ENCODE peak calls at places on chromosomes 12 and 14, in nine cellular contexts. W, T, L, U, R, G, B, Y and M are unnamed samples.

GRCh38 chr12:86421333-86421732 is 165.1 kb upstream of the MGAT4C start:
- DNase-seq in L (no peak), R (no peak), B (no peak), U (no peak), T (no peak), W (no peak), G (no peak), Y (no peak), M (no peak)

GRCh38 chr12:54991161-54991991 is 6.8 kb upstream of the TESPA1 start:
- DNase-seq in W (no peak), L (no peak), U (no peak), R (no peak), G (no peak), Y (no peak), B (no peak), T (no peak), M (no peak)

GRCh38 chr12:59803735-59804134 is 207.9 kb downstream of the SLC16A7 start:
- DNase-seq in B (no peak), G (peak; percentile 7), R (peak; percentile 7), Y (no peak), L (peak; percentile 57), T (no peak), W (no peak), U (peak; percentile 25), M (peak; percentile 22)

GRCh38 chr14:53953002-53953827 is 3.4 kb downstream of the BMP4 start:
- DNase-seq in U (peak; percentile 33), T (no peak), Y (no peak), G (peak; percentile 73), L (peak; percentile 93), R (peak; percentile 71), W (peak; percentile 73), B (no peak), M (peak; percentile 69)

GRCh38 chr12:53644133-53644532 is 18.0 kb upstream of the ATF7 start:
- DNase-seq in U (no peak), T (no peak), G (no peak), L (no peak), R (no peak), B (no peak), Y (no peak), W (no peak), M (no peak)

GRCh38 chr12:69321356-69321755 is 26.8 kb upstream of the LYZ start:
- DNase-seq in Y (no peak), U (no peak), G (peak; percentile 11), T (no peak), R (no peak), W (no peak), L (no peak), B (no peak), M (no peak)

GRCh38 chr12:94098466-94098865 is 49.9 kb upstream of the PLXNC1 start:
- DNase-seq in U (peak; percentile 91), R (peak; percentile 80), Y (no peak), W (no peak), T (no peak), L (peak; percentile 93), B (no peak), G (peak; percentile 92), M (peak; percentile 55)

GRCh38 chr12:53659609-53660008 is 16.3 kb downstream of the ATP5MC2 start:
- DNase-seq in W (no peak), Y (no peak), G (no peak), U (peak; percentile 39), R (peak; percentile 29), B (no peak), T (no peak), L (no peak), M (no peak)

GRCh38 chr12:102406033-102406584 is 74.3 kb downstream of the IGF1 start:
- DNase-seq in R (peak; percentile 25), G (no peak), Y (no peak), B (peak; percentile 5), T (no peak), W (peak; percentile 85), U (peak; percentile 37), L (peak; percentile 20), M (no peak)

GRCh38 chr14:80434574-80435321 is 223.4 kb upstream of the DIO2 start:
- DNase-seq in G (peak; percentile 12), B (no peak), T (no peak), L (peak; percentile 77), W (peak; percentile 68), U (no peak), Y (no peak), R (peak; percentile 51), M (no peak)

GRCh38 chr12:93108958-93109357 is 179.9 kb upstream of the EEA1 start:
- DNase-seq in R (peak; percentile 70), L (no peak), B (no peak), T (no peak), G (peak; percentile 88), W (no peak), U (peak; percentile 62), Y (no peak), M (peak; percentile 31)

GRCh38 chr12:46108721-46109120 is 118.3 kb upstream of the SCAF11 start:
- DNase-seq in T (no peak), B (no peak), Y (no peak), W (no peak), U (no peak), G (no peak), R (no peak), L (no peak), M (no peak)